ENCODE peak calls at places on chromosomes 13 and 19, in four cellular contexts. X is CD4-positive, alpha-beta T cell; S is endothelial cell of umbilical vein; M is left ventricle myocardium inferior. E is an unnamed sample.

GRCh38 chr13:33794576-33794975 is 23.4 kb upstream of the RFC3 start:
- DNase-seq in S (peak; percentile 11), M (no peak), X (no peak), E (no peak)

GRCh38 chr13:32889986-32890565 is 126.1 kb upstream of the KL start:
- DNase-seq in X (no peak), S (no peak), M (no peak), E (no peak)

GRCh38 chr13:76976488-76976887 is 15.4 kb upstream of the CLN5 start:
- DNase-seq in S (no peak), X (no peak), M (no peak), E (peak; percentile 36)

GRCh38 chr19:19062454-19063182 is 1.2 kb upstream of the SLC25A42 start:
- DNase-seq in X (no peak), M (no peak), S (peak; percentile 22), E (peak; percentile 11)

GRCh38 chr13:98672947-98673545 is 79.4 kb downstream of the SLC15A1 start:
- DNase-seq in M (peak; percentile 44), S (peak; percentile 67), X (peak; percentile 23), E (peak; percentile 59)

GRCh38 chr13:31885994-31886393 is 145.6 kb upstream of the FRY start:
- DNase-seq in S (no peak), M (no peak), X (no peak), E (no peak)

GRCh38 chr19:17098326-17098725 is 22.7 kb downstream of the MYO9B start:
- DNase-seq in S (no peak), X (no peak), M (no peak), E (no peak)

GRCh38 chr13:48304132-48304876 is 753 bp downstream of the RB1 start:
- DNase-seq in M (peak; percentile 36), X (peak; percentile 5), S (peak; percentile 66), E (peak; percentile 35)

GRCh38 chr19:6862673-6863078 is 24.7 kb upstream of the ADGRE1 start:
- DNase-seq in X (peak; percentile 90), M (peak; percentile 81), S (peak; percentile 78), E (peak; percentile 86)

GRCh38 chr19:33175886-33176669 is 18.1 kb upstream of the LRP3 start:
- DNase-seq in M (no peak), S (no peak), X (no peak), E (no peak)

GRCh38 chr19:39083983-39084731 is at the start of gene ACP7:
- DNase-seq in M (no peak), X (peak; percentile 18), S (no peak), E (no peak)
- TF ChIP-seq CTCF in M (no peak), X (no peak), S (no peak), E (no peak)

GRCh38 chr19:13023666-13024065 is 28.4 kb downstream of the NFIX start:
- DNase-seq in S (no peak), M (no peak), X (no peak), E (no peak)
- H3K27ac ChIP-seq in S (no peak overlapping the region), M (peak overlapping the region; percentile 94), X (no peak overlapping the region), E (no peak overlapping the region)

GRCh38 chr13:112917731-112918130 is 51.3 kb upstream of the MCF2L start:
- DNase-seq in M (no peak), X (no peak), S (no peak), E (no peak)

GRCh38 chr13:112912726-112913440 is 56.1 kb upstream of the MCF2L start:
- DNase-seq in S (no peak), M (no peak), X (no peak), E (no peak)

GRCh38 chr13:112916296-112916695 is 52.7 kb upstream of the MCF2L start:
- DNase-seq in X (no peak), M (no peak), S (no peak), E (no peak)

GRCh38 chr13:112918746-112919145 is 50.3 kb upstream of the MCF2L start:
- DNase-seq in X (no peak), M (no peak), S (no peak), E (no peak)

DNA sequence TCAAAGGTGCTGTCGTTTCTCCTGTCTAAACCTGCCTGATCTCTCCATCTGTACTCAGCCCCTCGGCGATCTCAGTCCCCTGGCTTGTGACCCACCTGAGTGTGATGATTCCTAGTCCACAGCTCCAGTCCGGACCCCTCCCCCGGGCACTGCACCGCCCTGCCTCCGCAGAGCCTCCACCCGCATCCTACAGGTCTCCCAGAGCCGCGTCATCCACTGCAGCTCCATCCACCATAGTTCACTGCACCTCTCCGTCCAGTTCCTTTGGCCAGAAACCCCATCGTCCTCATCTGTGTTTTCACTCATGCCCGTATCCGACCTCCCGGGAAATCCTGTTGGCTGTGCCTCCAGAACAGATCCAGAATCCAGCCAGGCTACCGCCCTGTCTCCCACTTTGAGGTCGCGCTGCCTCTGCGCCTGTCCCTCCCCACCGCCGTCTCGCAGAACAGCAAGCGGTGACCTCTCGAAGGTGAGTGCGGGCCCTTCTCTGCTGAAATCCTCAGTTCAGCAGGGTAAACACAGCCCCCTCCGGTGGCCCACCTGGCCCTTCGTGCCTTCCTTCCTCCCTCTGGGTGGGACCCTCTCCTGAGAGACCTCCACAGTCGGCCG is 51.9 kb upstream of the MCF2L start:
- DNase-seq in S (no peak), X (no peak), M (no peak), E (no peak)
- TF ChIP-seq CTCF in S (no peak), X (no peak), M (no peak), E (no peak)

DNA sequence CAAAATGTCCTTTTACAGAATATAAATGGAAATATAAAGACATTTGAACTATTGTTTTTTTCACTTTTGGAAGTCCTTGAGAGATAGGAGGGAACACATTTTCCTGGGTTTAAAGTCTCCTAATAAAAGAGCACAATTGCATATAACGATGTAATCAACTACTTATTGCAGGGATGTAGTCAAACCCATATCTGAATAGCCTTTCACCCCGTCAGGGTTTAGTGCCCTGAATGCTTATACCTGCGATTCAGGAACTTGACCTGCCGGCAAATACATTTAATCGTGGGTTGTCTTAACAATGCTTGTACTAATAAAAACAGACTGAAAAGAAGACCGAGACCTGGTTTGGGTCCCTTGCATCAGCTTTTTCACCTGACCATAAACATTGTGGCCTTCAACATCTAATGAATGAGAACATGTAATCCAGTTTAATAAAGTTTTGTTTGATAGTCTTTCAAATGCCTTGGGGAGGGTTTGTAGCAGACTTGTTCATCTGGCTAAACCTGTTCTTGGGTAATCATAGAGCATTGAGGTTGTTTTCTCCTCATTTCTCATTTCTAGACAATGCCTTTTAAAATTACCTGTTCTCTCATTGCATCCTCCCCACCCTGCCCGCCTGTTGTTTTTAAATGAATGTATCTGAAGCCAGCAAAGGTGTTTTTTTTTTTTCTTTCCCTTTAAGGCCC is 7.0 kb downstream of the KLF5 start:
- DNase-seq in X (no peak), S (no peak), M (no peak), E (no peak)
- H3K27ac ChIP-seq in X (no peak overlapping the region), S (no peak overlapping the region), M (no peak overlapping the region), E (no peak overlapping the region)

GRCh38 chr13:42769650-42770049 is 11.7 kb upstream of the FAM216B start:
- DNase-seq in S (no peak), M (no peak), X (no peak), E (no peak)
- TF ChIP-seq CTCF in S (no peak), M (no peak), X (no peak), E (peak; percentile 34)